ENCODE peak calls at places on chromosomes 12 and 14, in four cellular contexts. X, Q, Y and O are unnamed samples.

GRCh38 chr12:90102957-90103652 is 394.5 kb upstream of the ATP2B1 start:
- DNase-seq in X (peak), Q (no peak), Y (peak), O (no peak)

GRCh38 chr14:31085027-31085426 is 58.8 kb upstream of the STRN3 start:
- DNase-seq in X (no peak), Q (no peak), Y (no peak), O (no peak)

GRCh38 chr12:54439521-54440255 is 20.6 kb upstream of the ITGA5 start:
- DNase-seq in X (peak), Q (peak), Y (peak), O (peak)

GRCh38 chr14:90467501-90467900 is 70.7 kb downstream of the CALM1 start:
- DNase-seq in X (no peak), Q (no peak), Y (no peak), O (no peak)

GRCh38 chr14:61147369-61147897 is 133.7 kb downstream of the TMEM30B start:
- DNase-seq in X (no peak), Q (peak), Y (no peak), O (no peak)

GRCh38 chr12:29907486-29907885 is 123.7 kb upstream of the TMTC1 start:
- DNase-seq in X (no peak), Q (no peak), Y (no peak), O (no peak)

GRCh38 chr14:68939893-68940613 is 39.0 kb downstream of the ACTN1 start:
- DNase-seq in X (peak), Q (peak), Y (peak), O (peak)

GRCh38 chr14:76919811-76920571 is 93.8 kb downstream of the LRRC74A start:
- DNase-seq in X (peak), Q (peak), Y (peak), O (peak)

GRCh38 chr14:52111583-52111982 is 42.7 kb upstream of the NID2 start:
- DNase-seq in X (peak), Q (no peak), Y (no peak), O (no peak)

GRCh38 chr14:75063491-75064204 is at the start of gene ACYP1:
- DNase-seq in X (peak), Q (peak), Y (peak), O (peak)

GRCh38 chr14:101001311-101002069 is 98.0 kb upstream of the RTL1 start:
- DNase-seq in X (no peak), Q (peak), Y (no peak), O (peak)

GRCh38 chr14:32608880-32609279 is 279.8 kb downstream of the AKAP6 start:
- DNase-seq in X (no peak), Q (no peak), Y (no peak), O (no peak)

GRCh38 chr12:71708658-71709057 is 22.8 kb downstream of the TMEM19 start:
- DNase-seq in X (no peak), Q (peak), Y (no peak), O (no peak)

GRCh38 chr12:80834724-80835123 is 103.0 kb downstream of the LIN7A start:
- DNase-seq in X (no peak), Q (no peak), Y (no peak), O (no peak)

GRCh38 chr14:98182385-98183055 is 1089.5 kb downstream of the BCL11B start:
- DNase-seq in X (no peak), Q (no peak), Y (no peak), O (no peak)

GRCh38 chr12:109532721-109533486 is 40.4 kb downstream of the MMAB start:
- DNase-seq in X (no peak), Q (no peak), Y (no peak), O (no peak)

GRCh38 chr12:86712425-86712843 is 456.2 kb upstream of the MGAT4C start:
- DNase-seq in X (peak), Q (peak), Y (peak), O (peak)

GRCh38 chr12:97321640-97322039 is 141.0 kb upstream of the RMST start:
- DNase-seq in X (no peak), Q (no peak), Y (no peak), O (no peak)

GRCh38 chr12:123076604-123077297 is 74.1 kb downstream of the PITPNM2 start:
- DNase-seq in X (no peak), Q (no peak), Y (no peak), O (no peak)

GRCh38 chr14:63277784-63278183 is 41.0 kb downstream of the GPHB5 start:
- DNase-seq in X (no peak), Q (no peak), Y (no peak), O (no peak)

GRCh38 chr14:39383026-39383626 is 49.1 kb downstream of the FBXO33 start:
- DNase-seq in X (no peak), Q (no peak), Y (no peak), O (no peak)

GRCh38 chr12:132517740-132518100 is 27.8 kb downstream of the FBRSL1 start:
- DNase-seq in X (no peak), Q (no peak), Y (no peak), O (no peak)

GRCh38 chr12:27303139-27304111 is 29.2 kb upstream of the BMAL2 start:
- DNase-seq in X (peak), Q (no peak), Y (no peak), O (no peak)

GRCh38 chr12:67358686-67359374 is 89.7 kb downstream of the CAND1 start:
- DNase-seq in X (no peak), Q (peak), Y (no peak), O (peak)

GRCh38 chr14:50551877-50552276 is 8.1 kb upstream of the ATL1 start:
- DNase-seq in X (no peak), Q (no peak), Y (no peak), O (no peak)

GRCh38 chr14:73741876-73742519 is 27.8 kb upstream of the PNMA1 start:
- DNase-seq in X (no peak), Q (no peak), Y (no peak), O (no peak)

GRCh38 chr12:2311001-2311778 is 258.4 kb downstream of the CACNA1C start:
- DNase-seq in X (no peak), Q (peak), Y (peak), O (peak)